ENCODE peak calls at places on chromosomes 5 and 9, in eight cellular contexts. D, T, X, Q, O, Z, H and N are unnamed samples.
A peak's percentile ranks its signal among the peaks of the same experiment; 100 is the strongest.

GRCh38 chr9:93128011-93128714 is 5.9 kb downstream of the NINJ1 start:
- DNase-seq in D (no peak), T (no peak), X (no peak), Q (peak; percentile 48), O (no peak), Z (no peak), H (no peak), N (peak; percentile 41)

GRCh38 chr5:83608122-83608521 is 112.5 kb downstream of the HAPLN1 start:
- DNase-seq in D (peak; percentile 36), T (peak; percentile 60), X (no peak), Q (no peak), O (no peak), Z (no peak), H (no peak), N (peak; percentile 67)

GRCh38 chr9:127129718-127130085 is 7.3 kb upstream of the ANGPTL2 start:
- DNase-seq in D (no peak), T (no peak), X (no peak), Q (peak; percentile 56), O (no peak), Z (peak; percentile 31), H (no peak), N (no peak)

GRCh38 chr5:148620696-148621095 is 33.6 kb downstream of the HTR4 start:
- DNase-seq in D (no peak), T (no peak), X (peak; percentile 3), Q (no peak), O (no peak), Z (no peak), H (no peak), N (no peak)

GRCh38 chr5:108481355-108481931 is 99.5 kb upstream of the FBXL17 start:
- DNase-seq in D (peak; percentile 27), T (peak; percentile 9), X (no peak), Q (no peak), O (no peak), Z (no peak), H (no peak), N (no peak)

GRCh38 chr5:142816577-142816976 is 46.4 kb downstream of the ARHGAP26 start:
- DNase-seq in D (no peak), T (peak; percentile 61), X (no peak), Q (peak; percentile 64), O (no peak), Z (no peak), H (no peak), N (no peak)

GRCh38 chr9:471320-471719 is 256.7 kb downstream of the DOCK8 start:
- DNase-seq in D (no peak), T (no peak), X (no peak), Q (no peak), O (no peak), Z (no peak), H (no peak), N (no peak)

GRCh38 chr9:124218438-124219289 is 39.1 kb upstream of the NEK6 start:
- DNase-seq in D (peak; percentile 85), T (peak; percentile 73), X (no peak), Q (peak; percentile 53), O (peak; percentile 17), Z (peak; percentile 67), H (no peak), N (no peak)

GRCh38 chr9:104882574-104882973 is 45.4 kb downstream of the ABCA1 start:
- DNase-seq in D (no peak), T (no peak), X (no peak), Q (no peak), O (no peak), Z (no peak), H (no peak), N (no peak)

GRCh38 chr5:137370511-137371071 is 128.5 kb downstream of the SPOCK1 start:
- DNase-seq in D (no peak), T (no peak), X (no peak), Q (no peak), O (no peak), Z (no peak), H (no peak), N (no peak)

GRCh38 chr5:77990020-77990419 is 213.9 kb upstream of the TBCA start:
- DNase-seq in D (no peak), T (no peak), X (no peak), Q (no peak), O (no peak), Z (no peak), H (no peak), N (no peak)

GRCh38 chr5:17325770-17326599 is 108.6 kb downstream of the BASP1 start:
- DNase-seq in D (no peak), T (no peak), X (no peak), Q (no peak), O (no peak), Z (no peak), H (no peak), N (no peak)

GRCh38 chr5:66169534-66169933 is 25.4 kb downstream of the SREK1 start:
- DNase-seq in D (no peak), T (no peak), X (no peak), Q (no peak), O (no peak), Z (no peak), H (no peak), N (no peak)

GRCh38 chr9:135695642-135696041 is 3.6 kb downstream of the SOHLH1 start:
- DNase-seq in D (no peak), T (no peak), X (no peak), Q (no peak), O (no peak), Z (no peak), H (no peak), N (no peak)

GRCh38 chr5:38607396-38607795 is 51.0 kb upstream of the LIFR start:
- DNase-seq in D (peak; percentile 43), T (peak; percentile 62), X (peak; percentile 98), Q (no peak), O (no peak), Z (no peak), H (peak; percentile 96), N (no peak)

GRCh38 chr5:133714161-133714915 is 102.0 kb upstream of the FSTL4 start:
- DNase-seq in D (no peak), T (no peak), X (no peak), Q (no peak), O (no peak), Z (no peak), H (no peak), N (no peak)

GRCh38 chr9:4196886-4197285 is 103.0 kb downstream of the GLIS3 start:
- DNase-seq in D (no peak), T (no peak), X (no peak), Q (no peak), O (no peak), Z (no peak), H (no peak), N (no peak)

GRCh38 chr5:143060018-143060417 is 289.8 kb downstream of the ARHGAP26 start:
- DNase-seq in D (no peak), T (no peak), X (no peak), Q (no peak), O (no peak), Z (no peak), H (no peak), N (no peak)

GRCh38 chr5:178762391-178762790 is 31.9 kb upstream of the ZNF354A start:
- DNase-seq in D (no peak), T (no peak), X (no peak), Q (no peak), O (no peak), Z (peak; percentile 24), H (no peak), N (no peak)

GRCh38 chr9:27395484-27395921 is 98.6 kb upstream of the EQTN start:
- DNase-seq in D (no peak), T (no peak), X (no peak), Q (no peak), O (no peak), Z (no peak), H (no peak), N (no peak)

GRCh38 chr5:133869675-133869978 is 98.8 kb downstream of the C5orf15 start:
- DNase-seq in D (no peak), T (no peak), X (no peak), Q (peak; percentile 87), O (no peak), Z (no peak), H (no peak), N (no peak)

GRCh38 chr9:105355810-105356209 is 92.0 kb upstream of the FSD1L start:
- DNase-seq in D (no peak), T (no peak), X (no peak), Q (no peak), O (peak; percentile 5), Z (no peak), H (no peak), N (no peak)